ENCODE peak calls at places on chromosomes 5 and 9, in ten cellular contexts. N is MM.1S, J is NB4, O is cardiac fibroblast, A is right atrium auricular region, V is AG09319, K is kidney, T is Caco-2, Q is HepG2, W is progenitor cell of endocrine pancreas. C is an unnamed sample.
A peak's percentile ranks its signal among the peaks of the same experiment; 100 is the strongest.

GRCh38 chr5:32202394-32202793 is 28.3 kb upstream of the GOLPH3 start:
- DNase-seq in O (peak; percentile 68), K (no peak), T (no peak), N (no peak), Q (no peak), V (peak; percentile 60), W (no peak), J (no peak), A (no peak), C (no peak)

GRCh38 chr9:27534131-27534530 is 4.5 kb upstream of the MOB3B start:
- DNase-seq in J (no peak), N (no peak), O (no peak), K (no peak), T (no peak), Q (no peak), V (no peak), A (no peak), W (no peak), C (no peak)

GRCh38 chr5:123157797-123158528 is 68.9 kb downstream of the PRDM6 start:
- DNase-seq in Q (no peak), V (peak; percentile 41), K (no peak), J (no peak), T (no peak), N (no peak), O (peak; percentile 45), A (no peak), W (no peak), C (no peak)

GRCh38 chr5:143153332-143154119 is 250.0 kb downstream of the NR3C1 start:
- DNase-seq in T (no peak), A (peak; percentile 87), K (peak; percentile 72), N (no peak), J (no peak), Q (no peak), O (peak; percentile 76), W (no peak), V (peak; percentile 92), C (no peak)

GRCh38 chr5:163509288-163510040 is 4.0 kb downstream of the MAT2B start:
- DNase-seq in K (no peak), W (no peak), J (no peak), V (no peak), Q (peak; percentile 75), O (peak; percentile 83), T (peak; percentile 36), A (no peak), N (no peak), C (no peak)

GRCh38 chr5:167671176-167671575 is 620.3 kb upstream of the WWC1 start:
- DNase-seq in A (no peak), T (no peak), O (peak; percentile 56), V (no peak), W (no peak), J (no peak), N (no peak), Q (no peak), K (no peak), C (no peak)

GRCh38 chr5:117812866-117813265 is 1175.5 kb downstream of the DTWD2 start:
- DNase-seq in N (no peak), A (no peak), V (no peak), Q (no peak), J (no peak), O (no peak), W (no peak), K (no peak), T (no peak), C (no peak)

GRCh38 chr5:8905021-8905420 is 640.9 kb downstream of the SEMA5A start:
- DNase-seq in K (no peak), N (no peak), V (peak; percentile 76), Q (no peak), A (no peak), O (peak; percentile 82), J (no peak), W (no peak), T (no peak), C (no peak)

GRCh38 chr5:87722286-87722685 is 309.6 kb upstream of the CCNH start:
- DNase-seq in K (no peak), V (peak; percentile 4), O (no peak), T (no peak), N (no peak), W (no peak), Q (no peak), J (no peak), A (no peak), C (no peak)

GRCh38 chr9:98873535-98874432 is 66.3 kb downstream of the GALNT12 start:
- DNase-seq in T (no peak), A (peak; percentile 56), V (no peak), Q (no peak), O (peak; percentile 43), K (peak; percentile 83), W (no peak), J (no peak), N (no peak), C (no peak)

GRCh38 chr9:38011991-38012390 is 57.0 kb downstream of the SHB start:
- DNase-seq in J (no peak), V (no peak), N (no peak), A (no peak), K (no peak), Q (no peak), O (no peak), T (no peak), W (no peak), C (no peak)

GRCh38 chr5:153267506-153267905 is 223.0 kb upstream of the GRIA1 start:
- DNase-seq in W (no peak), J (no peak), O (peak; percentile 1), V (no peak), K (no peak), T (no peak), A (no peak), N (no peak), Q (no peak), C (no peak)

GRCh38 chr9:134374301-134375010 is 48.2 kb downstream of the RXRA start:
- DNase-seq in V (no peak), A (no peak), Q (no peak), T (no peak), W (no peak), O (no peak), K (no peak), N (no peak), J (peak; percentile 74), C (no peak)

GRCh38 chr5:115601709-115602584 is at the start of gene TICAM2:
- DNase-seq in Q (no peak), N (peak; percentile 64), O (peak; percentile 73), J (peak; percentile 80), A (peak; percentile 79), T (peak; percentile 46), K (peak; percentile 87), W (peak; percentile 46), V (no peak), C (peak; percentile 54)
- TF ChIP-seq CTCF in Q (peak; percentile 42), N (peak; percentile 16), O (no peak), J (no peak), A (peak; percentile 35), T (no peak), K (peak; percentile 6), W (peak; percentile 48), V (peak; percentile 2), C (peak; percentile 31)

GRCh38 chr9:135959814-135960213 is 1.4 kb downstream of the UBAC1 start:
- DNase-seq in O (no peak), W (no peak), J (no peak), T (no peak), K (no peak), Q (no peak), N (no peak), A (no peak), V (no peak), C (no peak)

GRCh38 chr9:135956798-135957166 is 4.4 kb downstream of the UBAC1 start:
- DNase-seq in W (no peak), K (peak; percentile 65), N (no peak), A (no peak), V (no peak), O (no peak), Q (no peak), T (no peak), J (no peak), C (no peak)

GRCh38 chr9:135960328-135961276 is 571 bp downstream of the UBAC1 start:
- DNase-seq in J (peak; percentile 57), A (no peak), N (peak; percentile 11), V (no peak), K (no peak), Q (no peak), T (peak; percentile 51), O (peak; percentile 17), W (peak; percentile 39), C (no peak)

GRCh38 chr9:135957431-135957830 is 3.7 kb downstream of the UBAC1 start:
- DNase-seq in N (no peak), J (no peak), V (no peak), K (no peak), Q (no peak), W (no peak), O (no peak), T (no peak), A (no peak), C (no peak)

DNA sequence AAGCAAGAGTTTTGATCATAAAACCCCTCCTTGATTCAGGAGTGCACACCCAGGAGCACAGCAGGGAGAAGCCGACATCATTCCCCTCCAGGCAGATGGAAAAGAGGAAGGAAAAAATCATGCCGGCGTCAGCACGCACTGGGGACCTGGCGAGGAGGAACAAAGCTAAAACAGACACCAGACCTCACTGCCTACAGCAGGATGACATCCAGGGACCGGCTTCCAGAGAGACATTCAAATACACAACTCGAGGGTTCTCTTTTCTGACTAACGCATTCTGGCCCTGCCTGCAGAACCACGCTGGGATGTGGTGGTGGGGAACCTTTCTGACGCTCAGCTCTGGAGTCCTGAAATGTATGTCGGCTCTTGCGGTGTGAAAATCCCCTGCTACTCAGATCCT is 2.7 kb downstream of the UBAC1 start:
- DNase-seq in A (no peak), K (no peak), J (no peak), T (no peak), V (no peak), W (no peak), Q (no peak), N (no peak), O (no peak), C (no peak)
- TF ChIP-seq CTCF in A (no peak), K (no peak), J (no peak), T (no peak), V (no peak), W (no peak), Q (no peak), N (no peak), O (no peak), C (no peak)

GRCh38 chr5:95172659-95173058 is 112.2 kb downstream of the MCTP1 start:
- DNase-seq in V (no peak), O (no peak), A (no peak), K (no peak), Q (no peak), T (no peak), N (no peak), W (no peak), J (no peak), C (no peak)

GRCh38 chr5:95181650-95182049 is 103.2 kb downstream of the MCTP1 start:
- DNase-seq in N (no peak), A (no peak), K (no peak), Q (peak; percentile 45), W (no peak), T (no peak), O (no peak), V (no peak), J (peak; percentile 56), C (no peak)

GRCh38 chr5:95178046-95178651 is 106.7 kb downstream of the MCTP1 start:
- DNase-seq in J (peak; percentile 73), Q (peak; percentile 7), N (no peak), T (peak; percentile 20), V (no peak), O (peak; percentile 87), W (no peak), A (no peak), K (no peak), C (no peak)
- TF ChIP-seq CTCF in J (peak; percentile 21), Q (no peak), N (no peak), T (no peak), V (no peak), O (peak; percentile 38), W (no peak), A (no peak), K (no peak), C (no peak)

GRCh38 chr9:21527579-21527978 is 45.5 kb upstream of the IFNE start:
- DNase-seq in J (no peak), Q (no peak), K (peak; percentile 19), O (no peak), A (no peak), V (no peak), W (no peak), N (no peak), T (no peak), C (no peak)
- TF ChIP-seq CTCF in J (no peak), Q (no peak), K (no peak), O (peak; percentile 2), A (no peak), V (no peak), W (no peak), N (no peak), T (no peak), C (no peak)

C was measured in natural killer cell.